ENCODE peak calls at places on chromosomes 13 and 19, in seven cellular contexts. F is A549, S is colonic mucosa, V is Panc1, C is stomach, Q is tibial artery, Y is upper lobe of left lung. P is an unnamed sample.

GRCh38 chr13:100131863-100132574 is 43.1 kb downstream of the PCCA start:
- DNase-seq in Q (no peak), C (no peak), Y (no peak), V (peak; percentile 43), F (peak; percentile 63), S (no peak), P (no peak)

GRCh38 chr19:50844296-50844935 is 10.3 kb upstream of the KLK3 start:
- DNase-seq in V (no peak), S (no peak), Q (no peak), C (no peak), F (no peak), Y (no peak), P (no peak)

GRCh38 chr19:27754700-27755099 is 1458.3 kb downstream of the UQCRFS1 start:
- DNase-seq in Q (no peak), F (no peak), Y (no peak), C (no peak), S (no peak), V (no peak), P (no peak)

GRCh38 chr19:51372649-51373504 is at the start of gene NKG7:
- DNase-seq in Q (no peak), C (no peak), S (no peak), Y (peak; percentile 44), F (no peak), V (no peak), P (peak; percentile 32)

GRCh38 chr13:98970293-98970692 is 7.6 kb downstream of the DOCK9 start:
- DNase-seq in V (no peak), C (no peak), F (no peak), Y (peak; percentile 78), Q (no peak), S (no peak), P (no peak)

GRCh38 chr19:46639356-46640061 is 3.5 kb upstream of the GNG8 start:
- DNase-seq in V (no peak), C (no peak), Y (no peak), F (no peak), S (peak; percentile 53), Q (no peak), P (no peak)

GRCh38 chr13:110702591-110703526 is 3.1 kb downstream of the CARS2 start:
- DNase-seq in V (no peak), Y (no peak), F (no peak), C (no peak), S (no peak), Q (no peak), P (peak; percentile 39)

GRCh38 chr13:21539687-21540086 is 64.3 kb downstream of the MICU2 start:
- DNase-seq in V (no peak), F (no peak), Y (no peak), Q (no peak), C (no peak), S (no peak), P (no peak)

GRCh38 chr13:28535734-28536133 is 40.8 kb upstream of the FLT1 start:
- DNase-seq in V (no peak), Y (no peak), S (no peak), F (no peak), C (no peak), Q (no peak), P (no peak)

GRCh38 chr13:23992722-23993438 is 95.6 kb upstream of the C1QTNF9B start:
- DNase-seq in V (no peak), S (no peak), C (no peak), F (no peak), Q (no peak), Y (no peak), P (no peak)

GRCh38 chr19:35154535-35155406 is at the start of gene FXYD5:
- DNase-seq in V (no peak), C (peak; percentile 68), Y (peak; percentile 79), F (peak; percentile 76), S (peak; percentile 72), Q (peak; percentile 81), P (peak; percentile 74)

GRCh38 chr13:105097501-105097900 is 1438.0 kb downstream of the EFNB2 start:
- DNase-seq in Y (no peak), Q (no peak), F (no peak), V (no peak), S (no peak), C (no peak), P (no peak)

GRCh38 chr19:5354403-5354802 is 13.8 kb upstream of the PTPRS start:
- DNase-seq in C (no peak), Y (no peak), Q (no peak), V (no peak), S (no peak), F (peak; percentile 42), P (no peak)

GRCh38 chr13:111947026-111947810 is 119.7 kb upstream of the SOX1 start:
- DNase-seq in V (no peak), F (no peak), Q (no peak), S (no peak), Y (no peak), C (peak; percentile 23), P (no peak)

GRCh38 chr19:55640577-55641375 is at the start of gene ZNF580:
- DNase-seq in Q (peak; percentile 81), C (peak; percentile 63), Y (peak; percentile 53), F (peak; percentile 77), S (peak; percentile 58), V (no peak), P (peak; percentile 76)

GRCh38 chr19:55146648-55147218 is 2.3 kb downstream of the TNNT1 start:
- DNase-seq in Y (no peak), V (no peak), Q (no peak), C (no peak), S (peak; percentile 38), F (peak; percentile 85), P (peak; percentile 56)

GRCh38 chr19:21134934-21135366 is 6.9 kb upstream of the ZNF431 start:
- DNase-seq in Q (no peak), F (no peak), Y (no peak), C (no peak), V (no peak), S (no peak), P (no peak)

GRCh38 chr19:16824658-16825311 is 4.4 kb upstream of the SIN3B start:
- DNase-seq in Q (no peak), C (no peak), V (no peak), F (no peak), S (no peak), Y (no peak), P (no peak)

GRCh38 chr13:28579334-28579733 is 79.6 kb upstream of the POMP start:
- DNase-seq in Y (no peak), V (no peak), F (no peak), S (no peak), Q (no peak), C (no peak), P (no peak)

GRCh38 chr13:75296651-75297050 is 185.3 kb downstream of the TBC1D4 start:
- DNase-seq in F (no peak), V (no peak), Q (no peak), S (no peak), C (no peak), Y (no peak), P (no peak)

GRCh38 chr19:39080431-39080830 is 3.7 kb upstream of the ACP7 start:
- DNase-seq in V (no peak), S (no peak), Y (no peak), C (no peak), Q (no peak), F (no peak), P (no peak)

GRCh38 chr13:85666356-85666755 is 132.9 kb downstream of the SLITRK6 start:
- DNase-seq in C (no peak), S (no peak), F (no peak), V (no peak), Q (no peak), Y (no peak), P (no peak)

GRCh38 chr13:64723735-64724134 is 2506.4 kb downstream of the PCDH9 start:
- DNase-seq in V (peak; percentile 81), S (no peak), F (peak; percentile 90), Q (no peak), C (no peak), Y (no peak), P (no peak)

GRCh38 chr13:27474751-27475268 is 24.4 kb upstream of the MTIF3 start:
- DNase-seq in V (no peak), C (no peak), S (no peak), Q (no peak), Y (no peak), F (no peak), P (no peak)

GRCh38 chr13:84994582-84994981 is 804.6 kb downstream of the SLITRK6 start:
- DNase-seq in C (no peak), V (peak; percentile 35), F (peak; percentile 60), S (no peak), Q (no peak), Y (no peak), P (no peak)

GRCh38 chr13:98910501-98910951 is 67.3 kb downstream of the DOCK9 start:
- DNase-seq in S (no peak), C (no peak), Y (no peak), V (peak; percentile 33), F (peak; percentile 44), Q (no peak), P (no peak)

GRCh38 chr13:46183018-46183940 is 1.3 kb upstream of the LCP1 start:
- DNase-seq in C (no peak), Q (no peak), V (no peak), Y (no peak), S (no peak), F (no peak), P (no peak)
- H3K27ac ChIP-seq in C (peak overlapping the region; percentile 71), Q (no peak overlapping the region), V (no peak overlapping the region), Y (no peak overlapping the region), S (peak overlapping the region; percentile 2), F (no peak overlapping the region), P (no peak overlapping the region)

GRCh38 chr13:41019027-41019487 is at the start of gene ELF1:
- DNase-seq in Q (no peak), V (no peak), F (peak; percentile 84), C (peak; percentile 59), Y (peak; percentile 81), S (peak; percentile 76), P (no peak)
- H3K4me1 ChIP-seq in Q (no peaks in the 10 kb centered on the region), V (peaks cover 28% of the 10 kb centered on the region), F (peaks cover 31% of the 10 kb centered on the region), C (peaks cover 11% of the 10 kb centered on the region), Y (peaks cover 28% of the 10 kb centered on the region), S (no peaks in the 10 kb centered on the region), P (peaks cover 33% of the 10 kb centered on the region)

DNA sequence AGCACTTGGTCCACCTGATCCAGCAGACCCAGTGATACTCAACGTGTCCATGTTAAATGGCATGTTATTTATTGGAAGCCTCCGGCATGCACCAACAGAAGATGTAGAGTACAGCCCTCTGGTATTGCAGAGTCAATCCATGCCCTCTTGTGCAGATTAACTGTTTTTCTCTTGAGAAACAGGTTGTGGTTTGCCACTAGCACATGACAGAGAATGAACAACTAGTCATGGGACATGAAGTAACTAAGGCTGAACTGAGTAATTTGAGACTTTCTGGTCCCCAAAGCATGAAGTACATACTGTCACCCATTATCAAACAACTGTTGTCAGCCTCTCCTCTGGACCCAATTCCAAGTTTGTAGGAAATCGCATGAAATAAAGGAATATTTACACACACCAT is 3.2 kb downstream of the ZNF562 start:
- DNase-seq in Q (no peak), Y (no peak), C (no peak), V (no peak), S (no peak), F (no peak), P (no peak)
- H3K9me3 ChIP-seq in Q (no peaks in the 10 kb centered on the region), Y (peaks cover 27% of the 10 kb centered on the region), C (peaks cover 67% of the 10 kb centered on the region), V (peaks cover 37% of the 10 kb centered on the region), S (peaks cover 3% of the 10 kb centered on the region), F (peaks cover 80% of the 10 kb centered on the region), P (peaks cover 40% of the 10 kb centered on the region)

DNA sequence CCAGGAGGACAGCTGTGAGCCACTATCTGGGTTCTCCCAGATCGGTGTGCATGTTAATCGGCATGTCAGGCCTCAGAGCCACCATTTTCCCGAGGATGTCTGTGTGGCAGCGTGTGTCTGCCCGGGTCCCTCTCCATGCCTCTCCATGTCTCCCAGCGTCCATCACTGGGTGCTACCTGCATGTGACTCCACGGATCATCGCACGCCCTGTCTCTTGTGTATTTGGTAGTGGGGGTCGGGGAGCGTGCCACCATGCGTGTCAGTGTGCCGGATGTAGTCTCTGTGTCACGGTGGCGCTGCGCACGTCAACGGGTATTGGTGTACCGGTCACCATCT is 5.9 kb downstream of the NFIX start:
- DNase-seq in C (no peak), Q (no peak), F (no peak), S (no peak), Y (no peak), V (no peak), P (peak; percentile 56)
- H3K27ac ChIP-seq in C (peak overlapping the region; percentile 90), Q (peak overlapping the region; percentile 88), F (no peak overlapping the region), S (peak overlapping the region; percentile 61), Y (peak overlapping the region; percentile 85), V (no peak overlapping the region), P (peak overlapping the region; percentile 99)

P was measured in psoas muscle.